ENCODE peak calls at places on chromosomes 16 and 17, in four cellular contexts. G, K, H and F are unnamed samples.

GRCh38 chr17:81120695-81121621 is 44.3 kb upstream of the PVALEF start:
- DNase-seq in H (no peak), K (no peak), G (no peak), F (no peak)

GRCh38 chr16:84838383-84838948 is 18.7 kb downstream of the CRISPLD2 start:
- DNase-seq in H (no peak), G (no peak), K (no peak), F (no peak)

GRCh38 chr16:81651758-81652718 is 127.1 kb upstream of the PLCG2 start:
- DNase-seq in G (peak; percentile 8), K (no peak), H (no peak), F (no peak)

GRCh38 chr17:81114694-81115093 is 50.6 kb upstream of the PVALEF start:
- DNase-seq in G (no peak), H (no peak), K (no peak), F (no peak)

GRCh38 chr17:22286337-22287041 is 594.2 kb downstream of the KCNJ18 start:
- DNase-seq in K (no peak), G (no peak), H (no peak), F (no peak)

GRCh38 chr17:37816951-37817350 is 72.1 kb upstream of the HNF1B start:
- DNase-seq in G (no peak), K (no peak), H (no peak), F (no peak)

GRCh38 chr17:40265337-40265736 is 22.3 kb upstream of the CDC6 start:
- DNase-seq in G (no peak), K (no peak), H (no peak), F (no peak)

GRCh38 chr16:73113326-73113720 is 65.4 kb upstream of the ZFHX3 start:
- DNase-seq in G (no peak), H (no peak), K (no peak), F (no peak)

GRCh38 chr17:76179496-76180467 is 38.7 kb upstream of the FOXJ1 start:
- DNase-seq in K (no peak), H (peak; percentile 16), G (no peak), F (peak; percentile 44)

GRCh38 chr17:74990581-74991105 is 3.2 kb downstream of the CDR2L start:
- DNase-seq in K (no peak), G (no peak), H (no peak), F (no peak)

GRCh38 chr17:74274060-74274702 is at the start of gene DNAI2:
- DNase-seq in G (no peak), H (no peak), K (no peak), F (no peak)

GRCh38 chr16:23597003-23597756 is 1.1 kb upstream of the NDUFAB1 start:
- DNase-seq in K (no peak), H (no peak), G (no peak), F (no peak)

GRCh38 chr17:71919181-71919580 is 201.6 kb upstream of the SOX9 start:
- DNase-seq in K (no peak), G (no peak), H (no peak), F (no peak)

GRCh38 chr17:36978810-36979584 is 30.2 kb downstream of the AATF start:
- DNase-seq in G (peak; percentile 1), K (no peak), H (no peak), F (no peak)

GRCh38 chr16:303760-304505 is 21.0 kb downstream of the PDIA2 start:
- DNase-seq in K (no peak), G (no peak), H (no peak), F (no peak)

GRCh38 chr16:88383401-88384221 is 852 bp downstream of the ZNF469 start:
- DNase-seq in K (no peak), H (no peak), G (no peak), F (no peak)

GRCh38 chr17:76805319-76805718 is 62.9 kb upstream of the MGAT5B start:
- DNase-seq in K (no peak), H (no peak), G (no peak), F (no peak)

GRCh38 chr16:1027416-1027815 is 45.1 kb upstream of the SSTR5 start:
- DNase-seq in H (no peak), G (no peak), K (no peak), F (no peak)

GRCh38 chr16:11010576-11011221 is 66.3 kb downstream of the CLEC16A start:
- DNase-seq in H (no peak), G (no peak), K (no peak), F (no peak)